ENCODE peak calls at places on chromosome 6, in four cellular contexts. M is stimulated activated CD4-positive, alpha-beta T cell treated with anti-CD3 and anti-CD28 coated beads, Interleukin-15, amount 100 ng/mL, for 24 hours; J is RWPE1; L is nephron progenitor cell. B is an unnamed sample.

GRCh38 chr6:89050155-89050554 is 30.4 kb upstream of the PNRC1 start:
- DNase-seq in M (no peak), J (no peak), L (no peak), B (no peak)

GRCh38 chr6:145963216-145964068 is 716 bp downstream of the SHPRH start:
- DNase-seq in L (peak), M (peak), J (peak), B (peak)

GRCh38 chr6:132161283-132161682 is 210.1 kb upstream of the CCN2 start:
- DNase-seq in M (no peak), J (peak), L (no peak), B (no peak)

GRCh38 chr6:93418448-93419303 is 683 bp downstream of the EPHA7 start:
- DNase-seq in M (peak), J (peak), L (peak), B (peak)

GRCh38 chr6:148530394-148530923 is 187.8 kb downstream of the SASH1 start:
- DNase-seq in J (peak), M (no peak), L (no peak), B (no peak)

GRCh38 chr6:147283460-147283859 is 79.2 kb downstream of the STXBP5 start:
- DNase-seq in J (no peak), M (no peak), L (peak), B (no peak)

GRCh38 chr6:39330476-39330875 is 8.0 kb upstream of the KCNK16 start:
- DNase-seq in J (no peak), M (no peak), L (no peak), B (no peak)

GRCh38 chr6:154736613-154737259 is 3.5 kb downstream of the SCAF8 start:
- DNase-seq in L (no peak), J (no peak), M (no peak), B (no peak)

GRCh38 chr6:128167552-128167951 is 266.7 kb upstream of the THEMIS start:
- DNase-seq in M (no peak), L (no peak), J (no peak), B (no peak)

GRCh38 chr6:116511424-116512131 is at the start of gene CALHM5:
- DNase-seq in M (no peak), J (peak), L (no peak), B (no peak)

GRCh38 chr6:16676978-16677377 is 84.3 kb downstream of the ATXN1 start:
- DNase-seq in J (no peak), M (no peak), L (no peak), B (no peak)

GRCh38 chr6:146915671-146916127 is 288.5 kb upstream of the STXBP5 start:
- DNase-seq in J (no peak), L (no peak), M (no peak), B (no peak)

GRCh38 chr6:150940951-150941350 is 75.4 kb downstream of the MTHFD1L start:
- DNase-seq in L (no peak), M (no peak), J (no peak), B (no peak)

GRCh38 chr6:20658053-20658452 is 123.8 kb downstream of the CDKAL1 start:
- DNase-seq in M (no peak), L (no peak), J (no peak), B (no peak)

GRCh38 chr6:53986165-53986720 is 125.0 kb upstream of the MLIP start:
- DNase-seq in J (peak), M (peak), L (peak), B (peak)

GRCh38 chr6:5108068-5108467 is 22.9 kb downstream of the PPP1R3G start:
- DNase-seq in L (no peak), M (no peak), J (no peak), B (no peak)

GRCh38 chr6:1439349-1439748 is 50.0 kb downstream of the FOXF2 start:
- DNase-seq in J (no peak), L (no peak), M (no peak), B (no peak)

GRCh38 chr6:33215761-33216649 is 7.7 kb downstream of the RING1 start:
- DNase-seq in J (no peak), M (no peak), L (no peak), B (no peak)

GRCh38 chr6:161021978-161022743 is 30.6 kb downstream of the MAP3K4 start:
- DNase-seq in L (no peak), M (no peak), J (no peak), B (no peak)

GRCh38 chr6:130222775-130223174 is at the start of gene SAMD3:
- DNase-seq in J (no peak), L (no peak), M (no peak), B (no peak)

GRCh38 chr6:117512056-117512828 is 29.8 kb downstream of the DCBLD1 start:
- DNase-seq in M (no peak), L (no peak), J (peak), B (no peak)

GRCh38 chr6:148998704-148999103 is 251.9 kb downstream of the UST start:
- DNase-seq in M (no peak), J (no peak), L (no peak), B (no peak)

GRCh38 chr6:167495506-167496391 is 170.9 kb downstream of the TTLL2 start:
- DNase-seq in M (no peak), L (no peak), J (no peak), B (no peak)

GRCh38 chr6:12147557-12148316 is 135.6 kb downstream of the HIVEP1 start:
- DNase-seq in L (no peak), J (no peak), M (no peak), B (no peak)

GRCh38 chr6:135586388-135586787 is 88.8 kb upstream of the AHI1 start:
- DNase-seq in L (no peak), M (no peak), J (no peak), B (no peak)

B was measured in D341Med.